ENCODE peak calls at places on chromosomes 12 and 14, in seven cellular contexts. One of them, this sample, is unnamed. For H3K4me1, the result is how much of the 10 kb centered on the place peaks cover.

GRCh38 chr14:70827366-70828151 is 18.2 kb upstream of the MAP3K9 start:
- DNase-seq in tibial artery: no peak
- DNase-seq in left ventricle myocardium inferior: no peak
- DNase-seq in thoracic aorta: no peak
- DNase-seq in thyroid gland: no peak
- DNase-seq in MM.1S: no peak
- DNase-seq in lower lobe of right lung: no peak
- DNase-seq in this sample: peak

GRCh38 chr12:111209779-111210178 is 159.1 kb downstream of the PHETA1 start:
- DNase-seq in left ventricle myocardium inferior: no peak
- DNase-seq in thyroid gland: no peak
- DNase-seq in MM.1S: no peak
- DNase-seq in lower lobe of right lung: no peak
- DNase-seq in thoracic aorta: no peak
- DNase-seq in tibial artery: no peak
- DNase-seq in this sample: no peak

GRCh38 chr12:10959777-10960176 is 20.7 kb upstream of the TAS2R14 start:
- DNase-seq in thyroid gland: no peak
- DNase-seq in tibial artery: no peak
- DNase-seq in thoracic aorta: no peak
- DNase-seq in MM.1S: no peak
- DNase-seq in lower lobe of right lung: no peak
- DNase-seq in left ventricle myocardium inferior: no peak
- DNase-seq in this sample: no peak

GRCh38 chr12:94710933-94711332 is 60.6 kb upstream of the TMCC3 start:
- DNase-seq in left ventricle myocardium inferior: no peak
- DNase-seq in MM.1S: peak
- DNase-seq in thyroid gland: peak
- DNase-seq in lower lobe of right lung: no peak
- DNase-seq in tibial artery: no peak
- DNase-seq in thoracic aorta: no peak
- DNase-seq in this sample: no peak

GRCh38 chr12:113940357-113940756 is 25.8 kb downstream of the RBM19 start:
- DNase-seq in lower lobe of right lung: no peak
- DNase-seq in thoracic aorta: no peak
- DNase-seq in tibial artery: no peak
- DNase-seq in thyroid gland: no peak
- DNase-seq in left ventricle myocardium inferior: no peak
- DNase-seq in MM.1S: no peak
- DNase-seq in this sample: peak

GRCh38 chr12:113196996-113197395 is 11.5 kb downstream of the RITA1 start:
- DNase-seq in MM.1S: peak
- DNase-seq in tibial artery: peak
- DNase-seq in thoracic aorta: no peak
- DNase-seq in thyroid gland: peak
- DNase-seq in left ventricle myocardium inferior: peak
- DNase-seq in lower lobe of right lung: no peak
- DNase-seq in this sample: peak

GRCh38 chr14:71240154-71240553 is 332.9 kb downstream of the PCNX1 start:
- DNase-seq in MM.1S: no peak
- DNase-seq in thoracic aorta: no peak
- DNase-seq in tibial artery: no peak
- DNase-seq in thyroid gland: no peak
- DNase-seq in left ventricle myocardium inferior: no peak
- DNase-seq in lower lobe of right lung: no peak
- DNase-seq in this sample: no peak

GRCh38 chr12:121061831-121062230 is 22.8 kb upstream of the OASL start:
- DNase-seq in lower lobe of right lung: no peak
- DNase-seq in left ventricle myocardium inferior: no peak
- DNase-seq in thyroid gland: no peak
- DNase-seq in thoracic aorta: no peak
- DNase-seq in tibial artery: no peak
- DNase-seq in MM.1S: no peak
- DNase-seq in this sample: no peak

GRCh38 chr12:13537623-13538022 is 341.1 kb downstream of the EMP1 start:
- DNase-seq in left ventricle myocardium inferior: no peak
- DNase-seq in thoracic aorta: no peak
- DNase-seq in lower lobe of right lung: no peak
- DNase-seq in MM.1S: peak
- DNase-seq in tibial artery: no peak
- DNase-seq in thyroid gland: no peak
- DNase-seq in this sample: no peak

GRCh38 chr12:32161040-32161439 is 54.4 kb downstream of the BICD1 start:
- DNase-seq in MM.1S: no peak
- DNase-seq in lower lobe of right lung: no peak
- DNase-seq in tibial artery: no peak
- DNase-seq in thoracic aorta: no peak
- DNase-seq in left ventricle myocardium inferior: no peak
- DNase-seq in thyroid gland: no peak
- DNase-seq in this sample: no peak

GRCh38 chr12:22700126-22700525 is 75.2 kb downstream of the ETNK1 start:
- DNase-seq in left ventricle myocardium inferior: no peak
- DNase-seq in tibial artery: no peak
- DNase-seq in thyroid gland: no peak
- DNase-seq in MM.1S: no peak
- DNase-seq in thoracic aorta: no peak
- DNase-seq in lower lobe of right lung: no peak
- DNase-seq in this sample: peak

GRCh38 chr14:97705976-97706375 is 908.8 kb downstream of the VRK1 start:
- DNase-seq in MM.1S: no peak
- DNase-seq in tibial artery: no peak
- DNase-seq in thyroid gland: no peak
- DNase-seq in lower lobe of right lung: no peak
- DNase-seq in left ventricle myocardium inferior: no peak
- DNase-seq in thoracic aorta: no peak
- DNase-seq in this sample: no peak

GRCh38 chr12:60501124-60501729 is 905.4 kb downstream of the SLC16A7 start:
- DNase-seq in thyroid gland: no peak
- DNase-seq in tibial artery: no peak
- DNase-seq in thoracic aorta: no peak
- DNase-seq in lower lobe of right lung: no peak
- DNase-seq in MM.1S: peak
- DNase-seq in left ventricle myocardium inferior: no peak
- DNase-seq in this sample: no peak

GRCh38 chr12:107405436-107405835 is 280.2 kb upstream of the PWP1 start:
- DNase-seq in lower lobe of right lung: no peak
- DNase-seq in thyroid gland: peak
- DNase-seq in left ventricle myocardium inferior: peak
- DNase-seq in MM.1S: no peak
- DNase-seq in thoracic aorta: no peak
- DNase-seq in tibial artery: no peak
- DNase-seq in this sample: no peak

GRCh38 chr14:86787782-86788181 is 1205.2 kb downstream of the GALC start:
- DNase-seq in thoracic aorta: no peak
- DNase-seq in left ventricle myocardium inferior: no peak
- DNase-seq in tibial artery: no peak
- DNase-seq in lower lobe of right lung: no peak
- DNase-seq in thyroid gland: no peak
- DNase-seq in MM.1S: no peak
- DNase-seq in this sample: no peak

GRCh38 chr14:94681300-94682060 is 69.3 kb downstream of the SERPINA3 start:
- DNase-seq in lower lobe of right lung: no peak
- DNase-seq in thyroid gland: no peak
- DNase-seq in MM.1S: peak
- DNase-seq in tibial artery: peak
- DNase-seq in thoracic aorta: no peak
- DNase-seq in left ventricle myocardium inferior: no peak
- DNase-seq in this sample: peak

GRCh38 chr12:126551882-126552281 is 1486.6 kb downstream of the AACS start:
- DNase-seq in left ventricle myocardium inferior: no peak
- DNase-seq in MM.1S: no peak
- DNase-seq in tibial artery: no peak
- DNase-seq in thoracic aorta: no peak
- DNase-seq in thyroid gland: no peak
- DNase-seq in lower lobe of right lung: no peak
- DNase-seq in this sample: no peak

GRCh38 chr14:92397140-92397815 is 74.3 kb downstream of the SLC24A4 start:
- DNase-seq in thoracic aorta: no peak
- DNase-seq in tibial artery: no peak
- DNase-seq in left ventricle myocardium inferior: no peak
- DNase-seq in MM.1S: no peak
- DNase-seq in thyroid gland: no peak
- DNase-seq in lower lobe of right lung: peak
- DNase-seq in this sample: peak

GRCh38 chr14:73729556-73730265 is 15.5 kb upstream of the PNMA1 start:
- DNase-seq in thoracic aorta: no peak
- DNase-seq in thyroid gland: no peak
- DNase-seq in tibial artery: peak
- DNase-seq in left ventricle myocardium inferior: no peak
- DNase-seq in lower lobe of right lung: no peak
- DNase-seq in MM.1S: no peak
- DNase-seq in this sample: no peak

GRCh38 chr14:73727181-73727580 is 13.0 kb upstream of the PNMA1 start:
- DNase-seq in left ventricle myocardium inferior: no peak
- DNase-seq in lower lobe of right lung: no peak
- DNase-seq in thoracic aorta: no peak
- DNase-seq in MM.1S: no peak
- DNase-seq in thyroid gland: no peak
- DNase-seq in tibial artery: peak
- DNase-seq in this sample: no peak

GRCh38 chr14:73726025-73726961 is 12.1 kb upstream of the PNMA1 start:
- DNase-seq in thoracic aorta: no peak
- DNase-seq in MM.1S: no peak
- DNase-seq in tibial artery: peak
- DNase-seq in thyroid gland: no peak
- DNase-seq in lower lobe of right lung: no peak
- DNase-seq in left ventricle myocardium inferior: no peak
- DNase-seq in this sample: peak

GRCh38 chr14:73729015-73729330 is 14.8 kb upstream of the PNMA1 start:
- DNase-seq in lower lobe of right lung: no peak
- DNase-seq in MM.1S: no peak
- DNase-seq in thoracic aorta: no peak
- DNase-seq in left ventricle myocardium inferior: no peak
- DNase-seq in thyroid gland: no peak
- DNase-seq in tibial artery: no peak
- DNase-seq in this sample: peak

DNA sequence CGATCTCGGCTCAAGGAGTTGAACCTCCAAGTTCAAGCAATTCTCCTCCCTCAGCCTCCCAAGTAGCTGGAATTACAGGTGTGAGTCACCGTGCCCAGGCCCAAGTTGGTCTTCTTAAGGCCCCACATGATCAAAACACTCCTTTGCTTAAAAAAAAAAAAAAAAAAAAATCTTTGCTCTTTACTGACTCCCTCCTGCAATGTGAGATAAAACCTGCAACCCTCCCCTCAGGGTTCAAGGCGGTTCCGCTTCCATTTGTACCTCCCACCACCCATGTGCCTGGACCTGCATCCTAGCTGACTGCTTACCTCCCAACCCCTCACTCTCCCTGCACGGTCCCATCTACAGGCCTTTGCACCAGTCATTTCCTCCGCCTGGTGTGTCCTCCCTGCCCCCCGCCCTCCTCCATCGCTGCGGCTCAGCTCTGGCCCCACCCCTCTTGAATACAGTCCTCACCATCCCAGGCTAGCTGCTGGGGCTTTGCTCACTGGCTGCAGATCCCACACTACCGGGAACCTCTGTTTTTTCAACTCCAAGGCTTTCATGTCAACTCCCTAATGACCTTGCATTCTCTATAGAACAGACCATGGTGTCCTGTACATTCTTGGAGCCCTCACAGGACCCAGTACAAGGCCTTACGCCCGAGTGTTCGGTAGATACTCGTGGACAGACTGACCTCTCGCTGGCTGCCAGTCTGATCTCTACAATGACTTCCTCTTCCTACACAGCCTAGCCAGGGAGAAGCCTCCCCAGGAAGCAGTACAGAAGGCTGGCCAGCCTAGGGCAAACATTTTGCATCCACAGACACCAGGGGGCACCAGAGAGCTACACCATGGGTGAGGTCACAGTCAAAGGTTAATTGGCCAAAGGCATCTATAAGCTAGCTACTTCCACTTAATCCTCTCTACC is 14.2 kb upstream of the PNMA1 start:
- DNase-seq in tibial artery: peak
- DNase-seq in lower lobe of right lung: peak
- DNase-seq in thyroid gland: peak
- DNase-seq in thoracic aorta: no peak
- DNase-seq in left ventricle myocardium inferior: peak
- DNase-seq in MM.1S: peak
- DNase-seq in this sample: peak
- H3K4me1 ChIP-seq in tibial artery: half or more
- H3K4me1 ChIP-seq in lower lobe of right lung: half or more
- H3K4me1 ChIP-seq in thyroid gland: under half
- H3K4me1 ChIP-seq in thoracic aorta: under half
- H3K4me1 ChIP-seq in left ventricle myocardium inferior: half or more
- H3K4me1 ChIP-seq in MM.1S: under half
- H3K4me1 ChIP-seq in this sample: under half

DNA sequence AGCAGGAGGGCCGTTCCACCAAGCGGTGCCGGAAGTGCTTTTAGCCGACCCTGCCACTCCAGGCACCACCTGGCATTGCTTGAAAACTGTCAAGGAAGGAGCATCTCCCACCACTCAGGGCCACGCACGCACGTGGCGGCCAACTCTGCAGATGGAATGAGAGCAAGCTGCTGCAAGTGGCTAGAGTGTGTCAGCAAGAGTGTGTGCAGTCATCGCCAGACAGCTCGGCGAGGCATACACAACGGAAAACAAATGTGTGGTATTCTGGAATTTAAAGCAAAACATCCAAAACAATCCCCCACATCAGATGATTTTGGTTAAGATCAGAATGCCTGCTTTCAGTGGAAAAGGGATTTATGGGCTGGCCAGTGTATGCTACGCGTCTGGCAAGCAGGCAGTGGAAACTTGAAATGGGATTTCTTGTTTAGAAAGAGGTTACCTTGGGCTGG is 11.2 kb downstream of the CD9 start:
- DNase-seq in thyroid gland: no peak
- DNase-seq in lower lobe of right lung: no peak
- DNase-seq in thoracic aorta: no peak
- DNase-seq in tibial artery: no peak
- DNase-seq in left ventricle myocardium inferior: no peak
- DNase-seq in MM.1S: no peak
- DNase-seq in this sample: no peak
- H3K4me1 ChIP-seq in thyroid gland: half or more
- H3K4me1 ChIP-seq in lower lobe of right lung: half or more
- H3K4me1 ChIP-seq in thoracic aorta: under half
- H3K4me1 ChIP-seq in tibial artery: half or more
- H3K4me1 ChIP-seq in left ventricle myocardium inferior: half or more
- H3K4me1 ChIP-seq in MM.1S: under half
- H3K4me1 ChIP-seq in this sample: under half

GRCh38 chr14:64227856-64228255 is 66.3 kb downstream of the ESR2 start:
- DNase-seq in MM.1S: no peak
- DNase-seq in thoracic aorta: no peak
- DNase-seq in thyroid gland: no peak
- DNase-seq in lower lobe of right lung: no peak
- DNase-seq in left ventricle myocardium inferior: no peak
- DNase-seq in tibial artery: no peak
- DNase-seq in this sample: no peak
- H3K4me1 ChIP-seq in MM.1S: under half
- H3K4me1 ChIP-seq in thoracic aorta: under half
- H3K4me1 ChIP-seq in thyroid gland: under half
- H3K4me1 ChIP-seq in lower lobe of right lung: under half
- H3K4me1 ChIP-seq in left ventricle myocardium inferior: under half
- H3K4me1 ChIP-seq in tibial artery: under half
- H3K4me1 ChIP-seq in this sample: under half

DNA sequence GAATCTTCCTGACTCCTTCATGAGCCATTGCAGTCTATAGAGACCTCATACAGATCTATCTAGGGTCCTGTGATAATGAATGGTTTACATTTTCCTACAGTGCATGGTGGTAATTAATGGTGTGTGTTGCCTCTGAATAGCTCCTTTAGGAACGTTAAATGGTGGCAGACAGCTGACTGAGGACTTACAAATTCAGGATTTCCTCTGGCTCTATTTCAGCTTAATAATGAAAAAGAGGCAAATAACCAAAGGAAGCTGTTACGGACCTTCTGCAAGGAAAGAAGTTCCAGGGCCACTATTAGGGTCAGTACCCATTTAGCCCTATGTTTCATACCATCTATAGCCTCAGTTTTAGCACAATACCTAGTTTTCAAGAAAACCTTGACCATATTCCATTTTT is 5.1 kb downstream of the IKBIP start:
- DNase-seq in MM.1S: no peak
- DNase-seq in tibial artery: no peak
- DNase-seq in lower lobe of right lung: no peak
- DNase-seq in left ventricle myocardium inferior: no peak
- DNase-seq in thyroid gland: no peak
- DNase-seq in thoracic aorta: no peak
- DNase-seq in this sample: no peak
- H3K4me1 ChIP-seq in MM.1S: under half
- H3K4me1 ChIP-seq in tibial artery: under half
- H3K4me1 ChIP-seq in lower lobe of right lung: under half
- H3K4me1 ChIP-seq in left ventricle myocardium inferior: under half
- H3K4me1 ChIP-seq in thyroid gland: under half
- H3K4me1 ChIP-seq in thoracic aorta: under half
- H3K4me1 ChIP-seq in this sample: under half